ENCODE peak calls at places on chromosomes 13 and 19, in six cellular contexts. I is breast epithelium, H is endothelial cell of umbilical vein, K is ovary, T is A549, D is uterus. Q is an unnamed sample.

GRCh38 chr19:10858204-10858828 is 10.1 kb downstream of the C19orf38 start:
- DNase-seq in I (no peak), H (peak; percentile 38), K (no peak), T (no peak), D (no peak), Q (no peak)

GRCh38 chr13:41835871-41836270 is 125.0 kb downstream of the VWA8 start:
- DNase-seq in I (no peak), H (no peak), K (no peak), T (no peak), D (no peak), Q (no peak)

GRCh38 chr13:77733674-77734073 is 36.2 kb downstream of the SLAIN1 start:
- DNase-seq in I (no peak), H (no peak), K (no peak), T (no peak), D (no peak), Q (no peak)

GRCh38 chr13:54563286-54563685 is 1534.7 kb downstream of the OLFM4 start:
- DNase-seq in I (no peak), H (no peak), K (no peak), T (no peak), D (no peak), Q (no peak)

GRCh38 chr19:34999498-35000337 is at the start of gene GRAMD1A:
- DNase-seq in I (peak; percentile 88), H (peak; percentile 87), K (peak; percentile 93), T (peak; percentile 98), D (peak; percentile 91), Q (peak; percentile 88)

GRCh38 chr13:71860547-71861131 is 6.4 kb downstream of the DACH1 start:
- DNase-seq in I (no peak), H (peak; percentile 79), K (no peak), T (no peak), D (no peak), Q (no peak)

GRCh38 chr13:110366733-110367132 is 59.6 kb downstream of the COL4A2 start:
- DNase-seq in I (no peak), H (no peak), K (no peak), T (no peak), D (no peak), Q (no peak)

GRCh38 chr19:16293133-16294085 is 31.2 kb upstream of the KLF2 start:
- DNase-seq in I (peak; percentile 61), H (peak; percentile 88), K (peak; percentile 92), T (peak; percentile 94), D (peak; percentile 93), Q (peak; percentile 11)

GRCh38 chr13:40666905-40667621 is 622 bp upstream of the FOXO1 start:
- DNase-seq in I (no peak), H (no peak), K (peak; percentile 77), T (no peak), D (peak; percentile 52), Q (peak; percentile 20)

GRCh38 chr13:93709511-93710244 is 483.1 kb downstream of the GPC6 start:
- DNase-seq in I (no peak), H (no peak), K (no peak), T (no peak), D (no peak), Q (no peak)

GRCh38 chr19:32453736-32454135 is 48.2 kb downstream of the DPY19L3 start:
- DNase-seq in I (no peak), H (peak; percentile 21), K (no peak), T (peak; percentile 29), D (no peak), Q (no peak)

GRCh38 chr19:15368798-15369593 is 10.6 kb downstream of the AKAP8 start:
- DNase-seq in I (no peak), H (no peak), K (no peak), T (no peak), D (no peak), Q (no peak)

GRCh38 chr13:75685239-75685697 is 49.1 kb downstream of the LMO7 start:
- DNase-seq in I (no peak), H (peak; percentile 16), K (no peak), T (peak; percentile 52), D (no peak), Q (peak; percentile 44)

GRCh38 chr13:40813662-40814454 is 24.4 kb downstream of the SLC25A15 start:
- DNase-seq in I (no peak), H (peak; percentile 16), K (no peak), T (peak; percentile 3), D (no peak), Q (no peak)

GRCh38 chr19:33395561-33396550 is 22.3 kb downstream of the CEBPG start:
- DNase-seq in I (peak; percentile 61), H (no peak), K (peak; percentile 86), T (no peak), D (peak; percentile 75), Q (peak; percentile 39)

GRCh38 chr19:35032356-35032865 is 2.1 kb downstream of the SCN1B start:
- DNase-seq in I (no peak), H (no peak), K (no peak), T (no peak), D (no peak), Q (no peak)

GRCh38 chr19:33458807-33459206 is 62.8 kb downstream of the PEPD start:
- DNase-seq in I (peak; percentile 37), H (no peak), K (peak; percentile 4), T (no peak), D (no peak), Q (no peak)

GRCh38 chr13:43574601-43575000 is 212.2 kb downstream of the ENOX1 start:
- DNase-seq in I (no peak), H (no peak), K (no peak), T (no peak), D (no peak), Q (no peak)

GRCh38 chr19:31344403-31344802 is 4.8 kb downstream of the TSHZ3 start:
- DNase-seq in I (no peak), H (no peak), K (peak; percentile 58), T (no peak), D (no peak), Q (peak; percentile 28)

GRCh38 chr13:35472308-35473008 is 4.0 kb downstream of the MAB21L1 start:
- DNase-seq in I (no peak), H (no peak), K (no peak), T (no peak), D (no peak), Q (no peak)

GRCh38 chr19:33298146-33298911 is 4.0 kb downstream of the CEBPA start:
- DNase-seq in I (peak; percentile 57), H (no peak), K (no peak), T (no peak), D (no peak), Q (peak; percentile 84)

GRCh38 chr19:21483589-21484170 is 21.7 kb upstream of the ZNF429 start:
- DNase-seq in I (peak; percentile 75), H (no peak), K (peak; percentile 79), T (peak; percentile 19), D (peak; percentile 63), Q (no peak)

GRCh38 chr13:97113231-97114001 is 108.7 kb upstream of the MBNL2 start:
- DNase-seq in I (no peak), H (no peak), K (no peak), T (no peak), D (peak; percentile 37), Q (no peak)

GRCh38 chr19:14097532-14098151 is 7.1 kb upstream of the SAMD1 start:
- DNase-seq in I (no peak), H (no peak), K (no peak), T (no peak), D (no peak), Q (no peak)
- TF ChIP-seq POLR2A in I (no peak), H (no peak), K (no peak), T (no peak), D (no peak), Q (no peak)

GRCh38 chr19:58535857-58536256 is 8.0 kb upstream of the TRIM28 start:
- DNase-seq in I (no peak), H (no peak), K (no peak), T (no peak), D (no peak), Q (no peak)

GRCh38 chr19:58543826-58544590 is at the start of gene TRIM28:
- DNase-seq in I (peak; percentile 99), H (peak; percentile 99), K (peak; percentile 100), T (peak; percentile 100), D (peak; percentile 100), Q (peak; percentile 98)

GRCh38 chr19:58536852-58537798 is 6.7 kb upstream of the TRIM28 start:
- DNase-seq in I (no peak), H (no peak), K (no peak), T (no peak), D (no peak), Q (no peak)

DNA sequence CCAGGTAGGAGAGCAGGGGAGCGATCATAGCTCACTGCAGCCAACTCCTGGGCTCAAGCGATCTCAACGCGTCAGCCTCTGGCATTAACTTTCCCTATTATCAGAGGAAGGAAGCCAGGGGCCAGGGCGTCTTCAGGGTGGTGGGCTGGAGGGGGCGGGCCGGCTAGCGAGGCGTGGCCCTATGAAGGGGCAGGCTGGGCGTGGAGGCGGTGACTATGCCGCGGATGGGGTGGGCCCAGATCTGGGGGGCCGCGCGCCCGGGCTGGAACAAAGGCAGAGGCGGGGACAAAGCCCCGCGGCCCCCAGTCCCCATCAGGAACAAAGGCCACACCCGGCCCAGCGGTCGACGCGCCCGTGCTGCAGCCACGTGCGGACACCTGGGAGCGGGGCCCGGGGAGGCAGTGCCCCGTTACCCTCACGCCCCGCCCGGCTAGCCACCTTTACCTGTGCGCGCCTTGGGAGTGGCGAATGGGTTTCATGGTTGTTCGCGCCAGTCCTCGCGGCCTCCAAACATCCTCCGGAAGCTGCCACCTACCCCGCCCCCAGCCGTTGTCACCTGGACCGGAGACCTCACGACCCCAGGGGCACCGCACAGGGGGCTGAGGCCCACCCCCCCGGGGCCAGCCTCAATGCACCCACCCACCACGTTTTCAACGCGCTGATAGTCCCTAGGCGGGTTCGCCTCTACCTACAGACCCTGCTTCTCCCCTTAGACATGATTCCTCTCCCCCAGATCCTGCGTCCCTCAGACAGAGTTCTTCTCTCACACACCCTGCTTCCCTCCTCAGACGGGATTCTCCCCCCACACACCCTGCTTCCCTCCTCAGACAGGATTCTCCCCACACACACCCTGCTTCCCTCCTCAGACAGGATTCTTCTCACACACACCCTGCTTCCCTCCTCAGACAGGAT is 5.4 kb upstream of the TRIM28 start:
- DNase-seq in I (no peak), H (peak; percentile 83), K (no peak), T (no peak), D (no peak), Q (no peak)
- H3K4me3 ChIP-seq in I (peak overlapping the region; percentile 22), H (peak overlapping the region; percentile 30), K (no peak overlapping the region), T (no peak overlapping the region), D (peak overlapping the region; percentile 1), Q (peak overlapping the region; percentile 25)

DNA sequence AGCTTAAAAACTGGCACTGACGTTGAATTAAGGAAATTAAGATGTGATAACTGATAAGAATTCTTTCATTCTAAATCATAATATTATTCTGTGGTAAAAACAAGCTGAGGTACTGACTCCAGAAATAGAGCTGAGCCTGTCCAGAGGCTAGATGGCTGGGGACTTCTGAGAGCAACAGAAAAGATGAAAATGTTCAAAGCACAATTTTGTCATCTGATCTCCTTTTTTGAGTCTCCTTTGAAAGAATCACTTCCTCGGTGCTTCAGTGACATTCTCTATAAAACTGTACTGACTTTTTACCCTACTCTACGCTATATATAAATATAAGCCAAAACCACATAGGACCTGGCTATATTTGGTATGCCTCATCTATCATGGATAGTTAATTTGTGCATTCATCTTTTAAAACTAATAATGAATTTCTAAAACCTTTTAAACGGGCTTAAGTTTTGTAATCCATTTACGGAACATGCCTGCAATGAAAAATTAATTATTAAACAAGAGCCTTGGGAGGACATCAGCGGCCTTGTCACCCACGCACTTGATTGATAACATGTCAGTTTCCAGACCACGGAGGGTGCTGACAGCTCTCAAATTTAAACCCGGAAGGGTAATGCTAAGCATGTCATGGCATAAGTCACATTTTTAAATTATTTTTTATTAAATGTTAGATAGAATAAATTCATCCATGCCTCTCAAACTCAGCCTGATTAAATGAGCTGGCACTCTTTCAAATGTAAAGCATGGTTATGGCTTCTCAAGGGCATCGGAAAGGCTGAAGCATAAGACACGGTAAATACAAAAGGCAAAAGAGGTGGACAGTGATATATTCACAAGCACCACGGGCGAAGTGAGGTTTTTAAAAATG is 235.4 kb downstream of the PCDH9 start:
- DNase-seq in I (no peak), H (no peak), K (no peak), T (peak; percentile 17), D (no peak), Q (no peak)
- TF ChIP-seq CTCF in I (no peak), H (no peak), K (no peak), T (no peak), D (no peak), Q (no peak)

GRCh38 chr19:42396542-42397314 is 6.6 kb upstream of the CNFN start:
- DNase-seq in I (peak; percentile 99), H (peak; percentile 100), K (peak; percentile 99), T (peak; percentile 100), D (peak; percentile 100), Q (peak; percentile 99)
- TF ChIP-seq POLR2A in I (peak; percentile 62), H (peak; percentile 87), K (peak; percentile 54), T (peak; percentile 93), D (peak; percentile 75), Q (peak; percentile 94)